ENCODE peak calls at places on chromosome 1, in nine cellular contexts. One of them, this sample, is unnamed.

GRCh38 chr1:63621698-63622097 is 28.5 kb downstream of the PGM1 start:
- DNase-seq in NCI-H1105: no peak
- DNase-seq in bronchial epithelial cell: no peak
- DNase-seq in stimulated activated CD4-positive, alpha-beta T cell treated with anti-CD3 and anti-CD28 coated beads, Interleukin-12 subunit alpha, Interleukin-12 subunit beta, amount 100 ng/mL, for 4 hours: no peak
- DNase-seq in WTC11: no peak
- DNase-seq in GM04504: no peak
- DNase-seq in iris pigment epithelial cell: peak; percentile 61
- DNase-seq in left kidney: no peak
- DNase-seq in EL: no peak
- DNase-seq in this sample: no peak

GRCh38 chr1:223836586-223836985 is 9.2 kb downstream of the TP53BP2 start:
- DNase-seq in NCI-H1105: no peak
- DNase-seq in bronchial epithelial cell: peak; percentile 36
- DNase-seq in stimulated activated CD4-positive, alpha-beta T cell treated with anti-CD3 and anti-CD28 coated beads, Interleukin-12 subunit alpha, Interleukin-12 subunit beta, amount 100 ng/mL, for 4 hours: no peak
- DNase-seq in WTC11: no peak
- DNase-seq in GM04504: no peak
- DNase-seq in iris pigment epithelial cell: no peak
- DNase-seq in left kidney: no peak
- DNase-seq in EL: no peak
- DNase-seq in this sample: no peak

GRCh38 chr1:31639543-31639942 is 5.1 kb downstream of the PEF1 start:
- DNase-seq in NCI-H1105: no peak
- DNase-seq in bronchial epithelial cell: peak; percentile 90
- DNase-seq in stimulated activated CD4-positive, alpha-beta T cell treated with anti-CD3 and anti-CD28 coated beads, Interleukin-12 subunit alpha, Interleukin-12 subunit beta, amount 100 ng/mL, for 4 hours: no peak
- DNase-seq in WTC11: no peak
- DNase-seq in GM04504: no peak
- DNase-seq in iris pigment epithelial cell: peak; percentile 91
- DNase-seq in left kidney: no peak
- DNase-seq in EL: peak; percentile 54
- DNase-seq in this sample: no peak

GRCh38 chr1:25544819-25545218 is 1.4 kb downstream of the LDLRAP1 start:
- DNase-seq in NCI-H1105: peak; percentile 20
- DNase-seq in bronchial epithelial cell: no peak
- DNase-seq in stimulated activated CD4-positive, alpha-beta T cell treated with anti-CD3 and anti-CD28 coated beads, Interleukin-12 subunit alpha, Interleukin-12 subunit beta, amount 100 ng/mL, for 4 hours: no peak
- DNase-seq in WTC11: no peak
- DNase-seq in GM04504: no peak
- DNase-seq in iris pigment epithelial cell: no peak
- DNase-seq in left kidney: no peak
- DNase-seq in EL: peak; percentile 45
- DNase-seq in this sample: no peak

GRCh38 chr1:236603896-236604217 is 459 bp downstream of the HEATR1 start:
- DNase-seq in NCI-H1105: no peak
- DNase-seq in bronchial epithelial cell: peak; percentile 26
- DNase-seq in stimulated activated CD4-positive, alpha-beta T cell treated with anti-CD3 and anti-CD28 coated beads, Interleukin-12 subunit alpha, Interleukin-12 subunit beta, amount 100 ng/mL, for 4 hours: no peak
- DNase-seq in WTC11: no peak
- DNase-seq in GM04504: no peak
- DNase-seq in iris pigment epithelial cell: peak; percentile 48
- DNase-seq in left kidney: peak; percentile 58
- DNase-seq in EL: peak; percentile 31
- DNase-seq in this sample: peak; percentile 55

GRCh38 chr1:119549719-119550141 is 42.7 kb downstream of the HSD3B1 start:
- DNase-seq in NCI-H1105: peak; percentile 65
- DNase-seq in bronchial epithelial cell: peak; percentile 60
- DNase-seq in stimulated activated CD4-positive, alpha-beta T cell treated with anti-CD3 and anti-CD28 coated beads, Interleukin-12 subunit alpha, Interleukin-12 subunit beta, amount 100 ng/mL, for 4 hours: no peak
- DNase-seq in WTC11: peak; percentile 70
- DNase-seq in GM04504: peak; percentile 12
- DNase-seq in iris pigment epithelial cell: peak; percentile 75
- DNase-seq in left kidney: peak; percentile 91
- DNase-seq in EL: peak; percentile 66
- DNase-seq in this sample: peak; percentile 36

GRCh38 chr1:156496211-156496761 is 4.3 kb downstream of the MEF2D start:
- DNase-seq in NCI-H1105: no peak
- DNase-seq in bronchial epithelial cell: no peak
- DNase-seq in stimulated activated CD4-positive, alpha-beta T cell treated with anti-CD3 and anti-CD28 coated beads, Interleukin-12 subunit alpha, Interleukin-12 subunit beta, amount 100 ng/mL, for 4 hours: no peak
- DNase-seq in WTC11: no peak
- DNase-seq in GM04504: no peak
- DNase-seq in iris pigment epithelial cell: peak; percentile 45
- DNase-seq in left kidney: no peak
- DNase-seq in EL: peak; percentile 36
- DNase-seq in this sample: no peak

GRCh38 chr1:224621813-224622682 is 5.9 kb downstream of the CNIH3 start:
- DNase-seq in NCI-H1105: no peak
- DNase-seq in bronchial epithelial cell: no peak
- DNase-seq in stimulated activated CD4-positive, alpha-beta T cell treated with anti-CD3 and anti-CD28 coated beads, Interleukin-12 subunit alpha, Interleukin-12 subunit beta, amount 100 ng/mL, for 4 hours: no peak
- DNase-seq in WTC11: no peak
- DNase-seq in GM04504: no peak
- DNase-seq in iris pigment epithelial cell: no peak
- DNase-seq in left kidney: no peak
- DNase-seq in EL: no peak
- DNase-seq in this sample: no peak

GRCh38 chr1:232207089-232207723 is 422.7 kb downstream of the SIPA1L2 start:
- DNase-seq in NCI-H1105: no peak
- DNase-seq in bronchial epithelial cell: no peak
- DNase-seq in stimulated activated CD4-positive, alpha-beta T cell treated with anti-CD3 and anti-CD28 coated beads, Interleukin-12 subunit alpha, Interleukin-12 subunit beta, amount 100 ng/mL, for 4 hours: no peak
- DNase-seq in WTC11: no peak
- DNase-seq in GM04504: no peak
- DNase-seq in iris pigment epithelial cell: no peak
- DNase-seq in left kidney: no peak
- DNase-seq in EL: no peak
- DNase-seq in this sample: no peak

GRCh38 chr1:31102501-31102950 is 37.0 kb upstream of the PUM1 start:
- DNase-seq in NCI-H1105: no peak
- DNase-seq in bronchial epithelial cell: peak; percentile 93
- DNase-seq in stimulated activated CD4-positive, alpha-beta T cell treated with anti-CD3 and anti-CD28 coated beads, Interleukin-12 subunit alpha, Interleukin-12 subunit beta, amount 100 ng/mL, for 4 hours: no peak
- DNase-seq in WTC11: no peak
- DNase-seq in GM04504: peak; percentile 55
- DNase-seq in iris pigment epithelial cell: peak; percentile 70
- DNase-seq in left kidney: peak; percentile 64
- DNase-seq in EL: peak; percentile 90
- DNase-seq in this sample: no peak

GRCh38 chr1:179175011-179175934 is 54.2 kb downstream of the ABL2 start:
- DNase-seq in NCI-H1105: no peak
- DNase-seq in bronchial epithelial cell: peak; percentile 63
- DNase-seq in stimulated activated CD4-positive, alpha-beta T cell treated with anti-CD3 and anti-CD28 coated beads, Interleukin-12 subunit alpha, Interleukin-12 subunit beta, amount 100 ng/mL, for 4 hours: no peak
- DNase-seq in WTC11: no peak
- DNase-seq in GM04504: peak; percentile 73
- DNase-seq in iris pigment epithelial cell: peak; percentile 77
- DNase-seq in left kidney: no peak
- DNase-seq in EL: peak; percentile 75
- DNase-seq in this sample: no peak

GRCh38 chr1:22534951-22535350 is 28.3 kb upstream of the EPHA8 start:
- DNase-seq in NCI-H1105: no peak
- DNase-seq in bronchial epithelial cell: no peak
- DNase-seq in stimulated activated CD4-positive, alpha-beta T cell treated with anti-CD3 and anti-CD28 coated beads, Interleukin-12 subunit alpha, Interleukin-12 subunit beta, amount 100 ng/mL, for 4 hours: no peak
- DNase-seq in WTC11: no peak
- DNase-seq in GM04504: no peak
- DNase-seq in iris pigment epithelial cell: no peak
- DNase-seq in left kidney: no peak
- DNase-seq in EL: no peak
- DNase-seq in this sample: no peak

GRCh38 chr1:21067551-21068227 is 109.0 kb downstream of the EIF4G3 start:
- DNase-seq in NCI-H1105: no peak
- DNase-seq in bronchial epithelial cell: no peak
- DNase-seq in stimulated activated CD4-positive, alpha-beta T cell treated with anti-CD3 and anti-CD28 coated beads, Interleukin-12 subunit alpha, Interleukin-12 subunit beta, amount 100 ng/mL, for 4 hours: no peak
- DNase-seq in WTC11: no peak
- DNase-seq in GM04504: no peak
- DNase-seq in iris pigment epithelial cell: no peak
- DNase-seq in left kidney: no peak
- DNase-seq in EL: no peak
- DNase-seq in this sample: no peak

GRCh38 chr1:186633101-186633500 is 47.1 kb downstream of the PTGS2 start:
- DNase-seq in NCI-H1105: no peak
- DNase-seq in bronchial epithelial cell: no peak
- DNase-seq in stimulated activated CD4-positive, alpha-beta T cell treated with anti-CD3 and anti-CD28 coated beads, Interleukin-12 subunit alpha, Interleukin-12 subunit beta, amount 100 ng/mL, for 4 hours: no peak
- DNase-seq in WTC11: no peak
- DNase-seq in GM04504: no peak
- DNase-seq in iris pigment epithelial cell: no peak
- DNase-seq in left kidney: no peak
- DNase-seq in EL: no peak
- DNase-seq in this sample: no peak

GRCh38 chr1:57319165-57319564 is 104.7 kb downstream of the DAB1 start:
- DNase-seq in NCI-H1105: no peak
- DNase-seq in bronchial epithelial cell: peak; percentile 67
- DNase-seq in stimulated activated CD4-positive, alpha-beta T cell treated with anti-CD3 and anti-CD28 coated beads, Interleukin-12 subunit alpha, Interleukin-12 subunit beta, amount 100 ng/mL, for 4 hours: no peak
- DNase-seq in WTC11: no peak
- DNase-seq in GM04504: peak; percentile 16
- DNase-seq in iris pigment epithelial cell: peak; percentile 32
- DNase-seq in left kidney: no peak
- DNase-seq in EL: peak; percentile 59
- DNase-seq in this sample: no peak

GRCh38 chr1:89203166-89203565 is 4.4 kb upstream of the GBP4 start:
- DNase-seq in NCI-H1105: no peak
- DNase-seq in bronchial epithelial cell: peak; percentile 57
- DNase-seq in stimulated activated CD4-positive, alpha-beta T cell treated with anti-CD3 and anti-CD28 coated beads, Interleukin-12 subunit alpha, Interleukin-12 subunit beta, amount 100 ng/mL, for 4 hours: no peak
- DNase-seq in WTC11: no peak
- DNase-seq in GM04504: peak; percentile 73
- DNase-seq in iris pigment epithelial cell: peak; percentile 51
- DNase-seq in left kidney: no peak
- DNase-seq in EL: peak; percentile 72
- DNase-seq in this sample: no peak

GRCh38 chr1:4224687-4225086 is 324.6 kb upstream of the C1orf174 start:
- DNase-seq in NCI-H1105: no peak
- DNase-seq in bronchial epithelial cell: no peak
- DNase-seq in stimulated activated CD4-positive, alpha-beta T cell treated with anti-CD3 and anti-CD28 coated beads, Interleukin-12 subunit alpha, Interleukin-12 subunit beta, amount 100 ng/mL, for 4 hours: no peak
- DNase-seq in WTC11: no peak
- DNase-seq in GM04504: no peak
- DNase-seq in iris pigment epithelial cell: no peak
- DNase-seq in left kidney: peak; percentile 7
- DNase-seq in EL: no peak
- DNase-seq in this sample: no peak

GRCh38 chr1:212980123-212980800 is 29.9 kb downstream of the VASH2 start:
- DNase-seq in NCI-H1105: no peak
- DNase-seq in bronchial epithelial cell: peak; percentile 5
- DNase-seq in stimulated activated CD4-positive, alpha-beta T cell treated with anti-CD3 and anti-CD28 coated beads, Interleukin-12 subunit alpha, Interleukin-12 subunit beta, amount 100 ng/mL, for 4 hours: no peak
- DNase-seq in WTC11: peak; percentile 39
- DNase-seq in GM04504: no peak
- DNase-seq in iris pigment epithelial cell: peak; percentile 78
- DNase-seq in left kidney: peak; percentile 33
- DNase-seq in EL: peak; percentile 41
- DNase-seq in this sample: no peak

This sample was measured in activated naive CD4-positive, alpha-beta T cell treated with anti-CD3 and anti-CD28 coated beads, Interleukin-2, amount 10 ng/mL, durations not matched to agents 7 days and 5 days.